ENCODE peak calls at places on chromosomes 2 and 18, in eight cellular contexts. W, R, Z, S, I, Y, O and J are unnamed samples.
A peak's percentile ranks its signal among the peaks of the same experiment; 100 is the strongest.

GRCh38 chr2:197869501-197870111 is 65.2 kb downstream of the PLCL1 start:
- DNase-seq in W (no peak), R (no peak), Z (no peak), S (no peak), I (no peak), Y (no peak), O (no peak), J (no peak)

GRCh38 chr2:221997100-221997499 is 301.7 kb downstream of the PAX3 start:
- DNase-seq in W (no peak), R (no peak), Z (no peak), S (no peak), I (no peak), Y (peak; percentile 49), O (no peak), J (peak; percentile 29)

GRCh38 chr18:5879479-5879882 is 15.8 kb downstream of the TMEM200C start:
- DNase-seq in W (no peak), R (no peak), Z (no peak), S (no peak), I (peak; percentile 31), Y (no peak), O (no peak), J (peak; percentile 46)

GRCh38 chr2:230435431-230435830 is 19.4 kb downstream of the SP100 start:
- DNase-seq in W (no peak), R (no peak), Z (no peak), S (no peak), I (no peak), Y (no peak), O (no peak), J (no peak)

GRCh38 chr2:67560818-67561221 is 163.7 kb downstream of the ETAA1 start:
- DNase-seq in W (no peak), R (no peak), Z (no peak), S (peak; percentile 56), I (no peak), Y (no peak), O (no peak), J (no peak)

GRCh38 chr2:111900859-111901258 is 2.5 kb downstream of the MERTK start:
- DNase-seq in W (no peak), R (no peak), Z (peak; percentile 68), S (peak; percentile 61), I (peak; percentile 51), Y (peak; percentile 46), O (no peak), J (peak; percentile 34)

GRCh38 chr18:62485684-62486083 is 37.1 kb upstream of the ZCCHC2 start:
- DNase-seq in W (no peak), R (no peak), Z (no peak), S (peak; percentile 45), I (no peak), Y (peak; percentile 59), O (no peak), J (peak; percentile 86)

GRCh38 chr2:207227062-207227748 is 61.5 kb upstream of the KLF7 start:
- DNase-seq in W (no peak), R (no peak), Z (peak; percentile 96), S (no peak), I (peak; percentile 85), Y (peak; percentile 13), O (no peak), J (no peak)

GRCh38 chr2:174974131-174974530 is 31.1 kb downstream of the CHN1 start:
- DNase-seq in W (no peak), R (no peak), Z (no peak), S (no peak), I (no peak), Y (no peak), O (no peak), J (no peak)

GRCh38 chr2:239028253-239028619 is 180.4 kb downstream of the TWIST2 start:
- DNase-seq in W (no peak), R (no peak), Z (no peak), S (no peak), I (no peak), Y (no peak), O (no peak), J (peak; percentile 45)

GRCh38 chr2:240962371-240963064 is 35.9 kb upstream of the SNED1 start:
- DNase-seq in W (peak; percentile 78), R (no peak), Z (peak; percentile 44), S (peak; percentile 88), I (peak; percentile 67), Y (no peak), O (peak; percentile 39), J (no peak)

GRCh38 chr2:34012728-34013302 is 413.7 kb upstream of the FAM98A start:
- DNase-seq in W (no peak), R (no peak), Z (peak; percentile 95), S (peak; percentile 16), I (peak; percentile 87), Y (peak; percentile 11), O (peak; percentile 64), J (peak; percentile 15)

GRCh38 chr18:5288517-5288935 is 7.0 kb downstream of the ZBTB14 start:
- DNase-seq in W (no peak), R (no peak), Z (no peak), S (no peak), I (no peak), Y (no peak), O (no peak), J (no peak)

GRCh38 chr18:22355598-22355997 is 62.1 kb downstream of the CTAGE1 start:
- DNase-seq in W (no peak), R (no peak), Z (no peak), S (no peak), I (no peak), Y (no peak), O (no peak), J (no peak)

GRCh38 chr2:234278556-234279286 is 218.2 kb downstream of the ARL4C start:
- DNase-seq in W (no peak), R (no peak), Z (no peak), S (no peak), I (no peak), Y (no peak), O (no peak), J (no peak)

GRCh38 chr2:210445116-210445707 is 31.3 kb downstream of the LANCL1 start:
- DNase-seq in W (no peak), R (no peak), Z (no peak), S (no peak), I (peak; percentile 20), Y (peak; percentile 26), O (no peak), J (peak; percentile 44)

GRCh38 chr2:69083126-69083733 is 70.3 kb downstream of the ANTXR1 start:
- DNase-seq in W (no peak), R (no peak), Z (no peak), S (peak; percentile 57), I (no peak), Y (peak; percentile 22), O (no peak), J (peak; percentile 53)

GRCh38 chr2:209472386-209472832 is 48.6 kb downstream of the MAP2 start:
- DNase-seq in W (no peak), R (no peak), Z (no peak), S (no peak), I (no peak), Y (no peak), O (no peak), J (peak; percentile 42)

GRCh38 chr2:180359522-180360282 is 352.6 kb upstream of the CWC22 start:
- DNase-seq in W (no peak), R (no peak), Z (peak; percentile 54), S (no peak), I (no peak), Y (no peak), O (no peak), J (no peak)

GRCh38 chr18:32549248-32549842 is 78.7 kb upstream of the GAREM1 start:
- DNase-seq in W (no peak), R (no peak), Z (peak; percentile 86), S (peak; percentile 32), I (peak; percentile 87), Y (peak; percentile 29), O (no peak), J (peak; percentile 46)

GRCh38 chr18:49745051-49746014 is 68.0 kb downstream of the ACAA2 start:
- DNase-seq in W (no peak), R (no peak), Z (no peak), S (no peak), I (no peak), Y (no peak), O (peak; percentile 22), J (no peak)

GRCh38 chr18:57901819-57902600 is 98.9 kb upstream of the ATP8B1 start:
- DNase-seq in W (no peak), R (no peak), Z (no peak), S (no peak), I (no peak), Y (no peak), O (no peak), J (no peak)

GRCh38 chr2:32009479-32010256 is 1.1 kb downstream of the MEMO1 start:
- DNase-seq in W (peak; percentile 75), R (peak; percentile 15), Z (peak; percentile 74), S (peak; percentile 42), I (peak; percentile 64), Y (peak; percentile 75), O (peak; percentile 55), J (peak; percentile 78)

GRCh38 chr18:58310517-58310916 is 266.5 kb downstream of the NEDD4L start:
- DNase-seq in W (no peak), R (no peak), Z (no peak), S (no peak), I (no peak), Y (no peak), O (no peak), J (no peak)

GRCh38 chr2:225820828-225821227 is 421.3 kb downstream of the NYAP2 start:
- DNase-seq in W (no peak), R (no peak), Z (no peak), S (no peak), I (no peak), Y (no peak), O (no peak), J (no peak)

GRCh38 chr2:174570325-174570958 is 27.2 kb downstream of the WIPF1 start:
- DNase-seq in W (no peak), R (no peak), Z (no peak), S (no peak), I (no peak), Y (no peak), O (no peak), J (no peak)

GRCh38 chr2:52356560-52356959 is 1324.6 kb upstream of the NRXN1 start:
- DNase-seq in W (no peak), R (no peak), Z (no peak), S (no peak), I (no peak), Y (no peak), O (no peak), J (no peak)

GRCh38 chr2:45237850-45238542 is 228.7 kb upstream of the SIX2 start:
- DNase-seq in W (no peak), R (no peak), Z (no peak), S (no peak), I (no peak), Y (peak; percentile 76), O (no peak), J (peak; percentile 92)

GRCh38 chr2:226130192-226130591 is 669.4 kb downstream of the IRS1 start:
- DNase-seq in W (no peak), R (no peak), Z (no peak), S (no peak), I (peak; percentile 36), Y (no peak), O (no peak), J (no peak)

GRCh38 chr2:196971574-196972279 is 45.2 kb upstream of the PGAP1 start:
- DNase-seq in W (no peak), R (no peak), Z (peak; percentile 61), S (no peak), I (peak; percentile 36), Y (no peak), O (no peak), J (no peak)

GRCh38 chr2:190947711-190948251 is 66.2 kb downstream of the STAT1 start:
- DNase-seq in W (no peak), R (no peak), Z (no peak), S (no peak), I (no peak), Y (peak; percentile 39), O (no peak), J (peak; percentile 32)